ENCODE peak calls at places on chromosomes 3 and 15, in ten cellular contexts. N is glutamatergic neuron, Q is foreskin fibroblast, F is B cell, E is cardiac fibroblast, K is endothelial cell, B is AG09319, Z is GM23338, L is fibroblast of mammary gland, D is PC-3. Y is an unnamed sample.

GRCh38 chr15:57327985-57328471 is 48.3 kb upstream of the CGNL1 start:
- DNase-seq in N (no peak), Q (peak), F (no peak), E (peak), K (no peak), B (peak), Z (no peak), L (peak), D (no peak), Y (peak)

GRCh38 chr3:14853280-14853956 is 34.7 kb downstream of the FGD5 start:
- DNase-seq in N (no peak), Q (peak), F (no peak), E (no peak), K (no peak), B (no peak), Z (peak), L (no peak), D (no peak), Y (no peak)

GRCh38 chr3:83928391-83928790 is 1030.4 kb upstream of the CADM2 start:
- DNase-seq in N (no peak), Q (peak), F (no peak), E (peak), K (peak), B (no peak), Z (peak), L (peak), D (peak), Y (no peak)

GRCh38 chr3:157412323-157412845 is 24.3 kb upstream of the PTX3 start:
- DNase-seq in N (no peak), Q (no peak), F (no peak), E (no peak), K (no peak), B (no peak), Z (no peak), L (no peak), D (no peak), Y (no peak)

GRCh38 chr15:76930831-76931396 is 635 bp upstream of the RCN2 start:
- DNase-seq in N (no peak), Q (no peak), F (no peak), E (no peak), K (no peak), B (no peak), Z (no peak), L (no peak), D (no peak), Y (no peak)

GRCh38 chr3:149085828-149086231 is 503 bp downstream of the HLTF start:
- DNase-seq in N (no peak), Q (peak), F (no peak), E (peak), K (peak), B (no peak), Z (peak), L (peak), D (peak), Y (peak)

GRCh38 chr3:48180530-48181253 is 7.5 kb downstream of the CDC25A start:
- DNase-seq in N (no peak), Q (no peak), F (no peak), E (no peak), K (no peak), B (no peak), Z (no peak), L (no peak), D (no peak), Y (no peak)

GRCh38 chr3:157785071-157785826 is 282.0 kb upstream of the VEPH1 start:
- DNase-seq in N (no peak), Q (peak), F (no peak), E (peak), K (no peak), B (peak), Z (peak), L (peak), D (peak), Y (peak)

GRCh38 chr3:193831495-193832455 is 238.8 kb downstream of the OPA1 start:
- DNase-seq in N (no peak), Q (no peak), F (peak), E (no peak), K (no peak), B (no peak), Z (no peak), L (no peak), D (no peak), Y (no peak)

GRCh38 chr15:92970656-92971055 is 70.5 kb downstream of the CHD2 start:
- DNase-seq in N (no peak), Q (no peak), F (no peak), E (peak), K (no peak), B (no peak), Z (no peak), L (no peak), D (no peak), Y (peak)

GRCh38 chr3:98646680-98647079 is 53.3 kb upstream of the CPOX start:
- DNase-seq in N (no peak), Q (no peak), F (no peak), E (no peak), K (no peak), B (no peak), Z (no peak), L (no peak), D (no peak), Y (no peak)

GRCh38 chr15:62090988-62091387 is 24.2 kb downstream of the C2CD4A start:
- DNase-seq in N (no peak), Q (no peak), F (no peak), E (no peak), K (no peak), B (no peak), Z (no peak), L (no peak), D (no peak), Y (no peak)

GRCh38 chr3:79606414-79606813 is 161.4 kb downstream of the ROBO1 start:
- DNase-seq in N (no peak), Q (no peak), F (no peak), E (no peak), K (no peak), B (no peak), Z (no peak), L (no peak), D (no peak), Y (no peak)

GRCh38 chr15:100180921-100181320 is 160.9 kb downstream of the ADAMTS17 start:
- DNase-seq in N (no peak), Q (no peak), F (no peak), E (no peak), K (no peak), B (no peak), Z (no peak), L (no peak), D (no peak), Y (no peak)

GRCh38 chr15:71121442-71121841 is 6.2 kb downstream of the THSD4 start:
- DNase-seq in N (no peak), Q (no peak), F (no peak), E (no peak), K (no peak), B (no peak), Z (no peak), L (no peak), D (no peak), Y (no peak)

GRCh38 chr3:115062412-115062956 is 84.6 kb downstream of the ZBTB20 start:
- DNase-seq in N (no peak), Q (peak), F (no peak), E (peak), K (no peak), B (peak), Z (no peak), L (peak), D (peak), Y (peak)

GRCh38 chr15:98727115-98728040 is 79.0 kb downstream of the IGF1R start:
- DNase-seq in N (peak), Q (peak), F (no peak), E (peak), K (peak), B (peak), Z (peak), L (peak), D (peak), Y (peak)

GRCh38 chr3:161221881-161222600 is 930 bp downstream of the NMD3 start:
- DNase-seq in N (no peak), Q (peak), F (peak), E (peak), K (no peak), B (no peak), Z (no peak), L (peak), D (peak), Y (no peak)

GRCh38 chr15:67834593-67835348 is 5.1 kb downstream of the RNU6-1 start:
- DNase-seq in N (peak), Q (no peak), F (peak), E (no peak), K (no peak), B (no peak), Z (peak), L (no peak), D (no peak), Y (no peak)

GRCh38 chr3:85316252-85316651 is 357.5 kb downstream of the CADM2 start:
- DNase-seq in N (no peak), Q (no peak), F (no peak), E (no peak), K (no peak), B (no peak), Z (no peak), L (no peak), D (no peak), Y (no peak)

GRCh38 chr3:4387224-4388204 is 79.6 kb downstream of the SUMF1 start:
- DNase-seq in N (no peak), Q (no peak), F (no peak), E (no peak), K (no peak), B (no peak), Z (no peak), L (no peak), D (no peak), Y (no peak)

GRCh38 chr3:46714728-46715506 is 2.8 kb downstream of the PRSS50 start:
- DNase-seq in N (no peak), Q (no peak), F (no peak), E (no peak), K (no peak), B (no peak), Z (no peak), L (no peak), D (no peak), Y (no peak)

GRCh38 chr3:156455839-156456238 is 99.1 kb downstream of the SSR3 start:
- DNase-seq in N (no peak), Q (no peak), F (no peak), E (no peak), K (no peak), B (no peak), Z (peak), L (no peak), D (peak), Y (no peak)

GRCh38 chr15:35252351-35252865 is 167.3 kb upstream of the NANOGP8 start:
- DNase-seq in N (no peak), Q (peak), F (no peak), E (no peak), K (no peak), B (no peak), Z (no peak), L (no peak), D (no peak), Y (no peak)

GRCh38 chr3:58560771-58561311 is 16.4 kb downstream of the FAM107A start:
- DNase-seq in N (no peak), Q (peak), F (no peak), E (peak), K (peak), B (peak), Z (peak), L (peak), D (peak), Y (peak)

DNA sequence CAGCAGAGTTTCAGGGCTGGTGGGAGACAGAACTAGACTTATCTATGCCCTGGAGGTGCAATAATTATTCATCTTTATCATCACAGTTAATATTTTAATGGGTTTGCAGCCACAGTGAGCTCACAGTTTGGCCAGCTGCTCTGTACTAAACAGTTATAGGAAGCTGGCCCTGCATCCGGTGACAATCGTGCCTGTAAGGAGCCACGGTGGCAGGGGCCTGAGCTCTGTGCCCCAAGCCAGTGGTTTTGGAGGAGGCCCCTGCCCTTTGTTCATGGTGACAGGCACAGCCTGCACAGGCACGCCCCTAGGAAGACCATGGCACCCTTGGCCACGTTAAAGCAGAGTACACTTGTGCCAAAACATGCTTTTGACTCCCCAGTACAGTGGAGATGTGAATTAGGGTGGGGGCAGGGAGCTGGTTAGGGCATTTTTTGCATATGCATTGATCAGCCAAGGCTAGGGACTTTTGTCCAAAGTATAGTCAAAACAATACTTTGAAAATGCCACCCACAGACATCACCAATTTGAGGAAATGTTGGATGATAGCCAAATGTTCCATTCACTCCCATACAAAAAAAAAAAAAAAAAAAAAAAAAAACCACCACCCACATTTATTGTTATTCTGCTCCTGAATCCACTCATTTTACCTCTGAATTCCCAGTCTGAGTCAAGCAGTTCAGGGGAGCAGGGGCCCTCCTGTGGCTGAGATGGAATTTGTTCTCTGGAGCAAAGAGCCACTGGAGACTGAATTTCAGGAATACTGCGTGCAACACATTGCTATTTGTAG is 3.4 kb upstream of the RFTN1 start:
- DNase-seq in N (no peak), Q (peak), F (no peak), E (peak), K (peak), B (no peak), Z (peak), L (peak), D (peak), Y (peak)
- TF ChIP-seq CTCF in N (no peak), Q (peak), F (no peak), E (peak), K (no peak), B (peak), Z (peak), L (peak), D (peak), Y (peak)

GRCh38 chr3:12541625-12542024 is 3.7 kb downstream of the MKRN2OS start:
- DNase-seq in N (peak), Q (no peak), F (no peak), E (peak), K (no peak), B (no peak), Z (peak), L (no peak), D (no peak), Y (no peak)
- TF ChIP-seq CTCF in N (no peak), Q (no peak), F (no peak), E (peak), K (no peak), B (peak), Z (peak), L (no peak), D (no peak), Y (no peak)

DNA sequence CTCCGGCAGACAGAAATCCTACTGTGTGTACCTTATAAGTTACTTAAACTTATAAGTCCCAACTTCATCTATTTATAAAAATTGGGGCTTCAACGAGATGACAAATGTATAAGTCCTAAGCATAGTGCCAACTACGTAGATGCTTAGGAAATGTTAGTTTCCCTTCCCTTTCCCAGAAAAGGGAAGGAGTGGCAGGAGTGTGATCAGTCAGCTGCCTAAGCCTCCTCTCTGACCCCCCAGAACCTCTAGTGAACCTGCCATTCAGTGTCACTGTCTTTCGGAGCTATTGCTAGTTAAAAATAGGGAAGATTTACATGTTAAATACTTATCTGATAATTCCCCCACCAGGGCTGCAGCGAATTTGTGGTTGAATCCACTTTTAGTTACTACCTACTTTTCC is 13.6 kb upstream of the BMF start:
- DNase-seq in N (no peak), Q (no peak), F (no peak), E (no peak), K (no peak), B (no peak), Z (no peak), L (no peak), D (no peak), Y (no peak)
- TF ChIP-seq CTCF in N (no peak), Q (no peak), F (no peak), E (no peak), K (no peak), B (no peak), Z (no peak), L (no peak), D (no peak), Y (no peak)

DNA sequence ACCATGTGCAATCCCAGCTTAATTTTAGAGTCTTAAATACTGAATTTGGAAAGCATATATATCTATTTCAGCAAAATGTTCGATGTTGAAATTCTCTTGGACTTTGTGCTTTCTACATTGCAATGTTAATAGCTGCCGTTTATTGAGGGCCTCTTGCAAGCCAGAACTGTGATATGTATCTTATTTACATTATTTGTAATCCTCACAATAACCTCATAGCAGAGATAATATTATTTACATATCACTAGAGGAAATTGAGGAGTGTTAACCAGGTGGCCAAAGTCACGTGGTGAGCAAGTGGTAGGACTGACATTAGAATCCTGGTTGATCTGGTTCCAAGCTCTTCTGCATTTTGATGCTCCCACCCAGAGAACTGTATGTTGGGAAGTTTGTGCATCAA is 254.1 kb downstream of the SLC9A9 start:
- DNase-seq in N (no peak), Q (no peak), F (no peak), E (no peak), K (no peak), B (no peak), Z (no peak), L (no peak), D (no peak), Y (no peak)
- TF ChIP-seq CTCF in N (no peak), Q (no peak), F (no peak), E (no peak), K (no peak), B (no peak), Z (no peak), L (no peak), D (no peak), Y (no peak)